ENCODE peak calls at places on chromosomes 11 and 22, in six cellular contexts. D is T-helper 1 cell; P is Kasumi-1; M is stimulated activated CD4-positive, alpha-beta T cell treated with anti-CD3 and anti-CD28 coated beads, Interleukin-12 subunit alpha, Interleukin-12 subunit beta, amount 100 ng/mL, for 4 hours; A is K562; H is HEK293T. C is an unnamed sample.

GRCh38 chr11:77101043-77101537 is 1.6 kb upstream of the OMP start:
- DNase-seq in D (no peak), P (peak; percentile 74), M (no peak), A (peak; percentile 67), H (peak; percentile 49), C (peak; percentile 47)

GRCh38 chr22:24433868-24434471 is 6.6 kb downstream of the ADORA2A start:
- DNase-seq in D (no peak), P (peak; percentile 86), M (peak; percentile 35), A (no peak), H (no peak), C (no peak)

GRCh38 chr11:12087075-12087775 is 23.2 kb upstream of the MICAL2 start:
- DNase-seq in D (peak; percentile 25), P (peak; percentile 68), M (no peak), A (no peak), H (no peak), C (no peak)

GRCh38 chr11:75946531-75947530 is 131.8 kb downstream of the UVRAG start:
- DNase-seq in D (no peak), P (peak; percentile 70), M (no peak), A (peak; percentile 13), H (no peak), C (no peak)

GRCh38 chr22:37659066-37659896 is 758 bp downstream of the PDXP start:
- DNase-seq in D (no peak), P (no peak), M (peak; percentile 33), A (no peak), H (no peak), C (no peak)

GRCh38 chr11:70339066-70339465 is 59.3 kb upstream of the CTTN start:
- DNase-seq in D (no peak), P (no peak), M (no peak), A (no peak), H (no peak), C (no peak)

GRCh38 chr11:97158256-97158655 is 768.4 kb downstream of the JRKL start:
- DNase-seq in D (no peak), P (no peak), M (no peak), A (no peak), H (no peak), C (no peak)

GRCh38 chr11:69920500-69921428 is 101.5 kb upstream of the FGF3 start:
- DNase-seq in D (no peak), P (no peak), M (no peak), A (no peak), H (no peak), C (no peak)

GRCh38 chr11:69867076-69868002 is 48.1 kb upstream of the FGF3 start:
- DNase-seq in D (no peak), P (no peak), M (no peak), A (no peak), H (no peak), C (no peak)

GRCh38 chr11:88555018-88555828 is 217.7 kb upstream of the CTSC start:
- DNase-seq in D (no peak), P (no peak), M (no peak), A (no peak), H (no peak), C (no peak)

GRCh38 chr11:18490319-18490718 is 34.7 kb downstream of the LDHAL6A start:
- DNase-seq in D (no peak), P (no peak), M (no peak), A (no peak), H (no peak), C (no peak)

GRCh38 chr22:37566903-37567798 is 6.9 kb downstream of the CDC42EP1 start:
- DNase-seq in D (peak; percentile 87), P (peak; percentile 17), M (peak; percentile 90), A (peak; percentile 66), H (peak; percentile 79), C (no peak)

GRCh38 chr22:30304495-30305244 is 15.4 kb upstream of the CASTOR1 start:
- DNase-seq in D (no peak), P (no peak), M (no peak), A (no peak), H (no peak), C (no peak)

GRCh38 chr22:42608481-42609361 is 6.0 kb downstream of the POLDIP3 start:
- DNase-seq in D (no peak), P (no peak), M (no peak), A (no peak), H (no peak), C (no peak)

GRCh38 chr11:125154380-125155099 is 10.0 kb upstream of the PKNOX2 start:
- DNase-seq in D (no peak), P (no peak), M (no peak), A (no peak), H (no peak), C (no peak)

GRCh38 chr11:67287355-67288197 is 1.5 kb upstream of the ANKRD13D start:
- DNase-seq in D (no peak), P (peak; percentile 70), M (no peak), A (no peak), H (no peak), C (no peak)

GRCh38 chr11:128604723-128605122 is 17.4 kb upstream of the ETS1 start:
- DNase-seq in D (no peak), P (no peak), M (no peak), A (no peak), H (no peak), C (no peak)

GRCh38 chr11:9858822-9859221 is 194.9 kb downstream of the SWAP70 start:
- DNase-seq in D (no peak), P (no peak), M (no peak), A (peak; percentile 11), H (peak; percentile 21), C (no peak)

GRCh38 chr22:48192071-48192470 is 1429.6 kb downstream of the TBC1D22A start:
- DNase-seq in D (no peak), P (no peak), M (no peak), A (no peak), H (no peak), C (no peak)

GRCh38 chr11:134283461-134284230 is 7.5 kb downstream of the GLB1L3 start:
- DNase-seq in D (no peak), P (no peak), M (no peak), A (no peak), H (no peak), C (no peak)

GRCh38 chr22:28051787-28052356 is 132.8 kb upstream of the PITPNB start:
- DNase-seq in D (peak; percentile 8), P (peak; percentile 58), M (peak; percentile 38), A (peak; percentile 29), H (peak; percentile 78), C (peak; percentile 90)

GRCh38 chr11:73889019-73889418 is 12.2 kb downstream of the PAAF1 start:
- DNase-seq in D (no peak), P (no peak), M (no peak), A (no peak), H (no peak), C (no peak)

GRCh38 chr22:35230839-35231584 is 26.3 kb upstream of the HMGXB4 start:
- DNase-seq in D (no peak), P (no peak), M (no peak), A (peak; percentile 37), H (no peak), C (peak; percentile 25)